ENCODE peak calls at places on chromosomes 1 and 21, in eight cellular contexts. One of them, this sample, is unnamed.

GRCh38 chr1:96473791-96474452 is 247.7 kb upstream of the PTBP2 start:
- DNase-seq in cardiac fibroblast: peak; percentile 74
- DNase-seq in brain microvascular endothelial cell: peak; percentile 47
- DNase-seq in transverse colon: no peak
- DNase-seq in AG09309: no peak
- DNase-seq in astrocyte of the spinal cord: peak; percentile 51
- DNase-seq in right lobe of liver: no peak
- DNase-seq in MM.1S: no peak
- DNase-seq in this sample: peak; percentile 16

GRCh38 chr21:14675774-14676530 is 129.8 kb upstream of the SAMSN1 start:
- DNase-seq in cardiac fibroblast: no peak
- DNase-seq in brain microvascular endothelial cell: no peak
- DNase-seq in transverse colon: no peak
- DNase-seq in AG09309: no peak
- DNase-seq in astrocyte of the spinal cord: no peak
- DNase-seq in right lobe of liver: no peak
- DNase-seq in MM.1S: peak; percentile 91
- DNase-seq in this sample: no peak

GRCh38 chr1:246801241-246802020 is 77.2 kb downstream of the SCCPDH start:
- DNase-seq in cardiac fibroblast: peak; percentile 6
- DNase-seq in brain microvascular endothelial cell: peak; percentile 61
- DNase-seq in transverse colon: no peak
- DNase-seq in AG09309: no peak
- DNase-seq in astrocyte of the spinal cord: peak; percentile 4
- DNase-seq in right lobe of liver: peak; percentile 16
- DNase-seq in MM.1S: no peak
- DNase-seq in this sample: no peak

GRCh38 chr1:206035027-206035426 is 11.3 kb upstream of the CTSE start:
- DNase-seq in cardiac fibroblast: no peak
- DNase-seq in brain microvascular endothelial cell: no peak
- DNase-seq in transverse colon: peak; percentile 64
- DNase-seq in AG09309: no peak
- DNase-seq in astrocyte of the spinal cord: no peak
- DNase-seq in right lobe of liver: no peak
- DNase-seq in MM.1S: peak; percentile 84
- DNase-seq in this sample: no peak

GRCh38 chr1:163928649-163929048 is 606.9 kb downstream of the NUF2 start:
- DNase-seq in cardiac fibroblast: peak; percentile 26
- DNase-seq in brain microvascular endothelial cell: no peak
- DNase-seq in transverse colon: no peak
- DNase-seq in AG09309: no peak
- DNase-seq in astrocyte of the spinal cord: no peak
- DNase-seq in right lobe of liver: no peak
- DNase-seq in MM.1S: no peak
- DNase-seq in this sample: no peak

GRCh38 chr1:156706647-156707008 is 1.2 kb upstream of the CRABP2 start:
- DNase-seq in cardiac fibroblast: no peak
- DNase-seq in brain microvascular endothelial cell: no peak
- DNase-seq in transverse colon: peak; percentile 47
- DNase-seq in AG09309: peak; percentile 46
- DNase-seq in astrocyte of the spinal cord: peak; percentile 40
- DNase-seq in right lobe of liver: no peak
- DNase-seq in MM.1S: no peak
- DNase-seq in this sample: peak; percentile 72

GRCh38 chr1:75732703-75733102 is 8.2 kb downstream of the ACADM start:
- DNase-seq in cardiac fibroblast: no peak
- DNase-seq in brain microvascular endothelial cell: no peak
- DNase-seq in transverse colon: no peak
- DNase-seq in AG09309: no peak
- DNase-seq in astrocyte of the spinal cord: no peak
- DNase-seq in right lobe of liver: no peak
- DNase-seq in MM.1S: no peak
- DNase-seq in this sample: no peak

GRCh38 chr1:17574502-17574901 is 35.0 kb downstream of the ARHGEF10L start:
- DNase-seq in cardiac fibroblast: no peak
- DNase-seq in brain microvascular endothelial cell: no peak
- DNase-seq in transverse colon: no peak
- DNase-seq in AG09309: no peak
- DNase-seq in astrocyte of the spinal cord: no peak
- DNase-seq in right lobe of liver: no peak
- DNase-seq in MM.1S: no peak
- DNase-seq in this sample: no peak

GRCh38 chr1:110682898-110683297 is 8.2 kb upstream of the KCNA3 start:
- DNase-seq in cardiac fibroblast: no peak
- DNase-seq in brain microvascular endothelial cell: no peak
- DNase-seq in transverse colon: no peak
- DNase-seq in AG09309: no peak
- DNase-seq in astrocyte of the spinal cord: no peak
- DNase-seq in right lobe of liver: no peak
- DNase-seq in MM.1S: no peak
- DNase-seq in this sample: no peak

GRCh38 chr1:185008746-185009360 is 34.5 kb upstream of the NIBAN1 start:
- DNase-seq in cardiac fibroblast: no peak
- DNase-seq in brain microvascular endothelial cell: no peak
- DNase-seq in transverse colon: no peak
- DNase-seq in AG09309: no peak
- DNase-seq in astrocyte of the spinal cord: no peak
- DNase-seq in right lobe of liver: no peak
- DNase-seq in MM.1S: no peak
- DNase-seq in this sample: no peak

GRCh38 chr21:35559881-35560280 is 500.4 kb downstream of the SETD4 start:
- DNase-seq in cardiac fibroblast: peak; percentile 72
- DNase-seq in brain microvascular endothelial cell: peak; percentile 51
- DNase-seq in transverse colon: no peak
- DNase-seq in AG09309: no peak
- DNase-seq in astrocyte of the spinal cord: peak; percentile 71
- DNase-seq in right lobe of liver: no peak
- DNase-seq in MM.1S: no peak
- DNase-seq in this sample: no peak

GRCh38 chr1:77405186-77405585 is 123.4 kb downstream of the AK5 start:
- DNase-seq in cardiac fibroblast: no peak
- DNase-seq in brain microvascular endothelial cell: no peak
- DNase-seq in transverse colon: no peak
- DNase-seq in AG09309: no peak
- DNase-seq in astrocyte of the spinal cord: no peak
- DNase-seq in right lobe of liver: no peak
- DNase-seq in MM.1S: no peak
- DNase-seq in this sample: no peak

GRCh38 chr1:169995993-169996392 is 78.5 kb downstream of the KIFAP3 start:
- DNase-seq in cardiac fibroblast: no peak
- DNase-seq in brain microvascular endothelial cell: no peak
- DNase-seq in transverse colon: no peak
- DNase-seq in AG09309: no peak
- DNase-seq in astrocyte of the spinal cord: no peak
- DNase-seq in right lobe of liver: no peak
- DNase-seq in MM.1S: no peak
- DNase-seq in this sample: no peak

GRCh38 chr1:60090662-60091061 is 17.1 kb upstream of the C1orf87 start:
- DNase-seq in cardiac fibroblast: no peak
- DNase-seq in brain microvascular endothelial cell: no peak
- DNase-seq in transverse colon: no peak
- DNase-seq in AG09309: no peak
- DNase-seq in astrocyte of the spinal cord: no peak
- DNase-seq in right lobe of liver: no peak
- DNase-seq in MM.1S: no peak
- DNase-seq in this sample: no peak

DNA sequence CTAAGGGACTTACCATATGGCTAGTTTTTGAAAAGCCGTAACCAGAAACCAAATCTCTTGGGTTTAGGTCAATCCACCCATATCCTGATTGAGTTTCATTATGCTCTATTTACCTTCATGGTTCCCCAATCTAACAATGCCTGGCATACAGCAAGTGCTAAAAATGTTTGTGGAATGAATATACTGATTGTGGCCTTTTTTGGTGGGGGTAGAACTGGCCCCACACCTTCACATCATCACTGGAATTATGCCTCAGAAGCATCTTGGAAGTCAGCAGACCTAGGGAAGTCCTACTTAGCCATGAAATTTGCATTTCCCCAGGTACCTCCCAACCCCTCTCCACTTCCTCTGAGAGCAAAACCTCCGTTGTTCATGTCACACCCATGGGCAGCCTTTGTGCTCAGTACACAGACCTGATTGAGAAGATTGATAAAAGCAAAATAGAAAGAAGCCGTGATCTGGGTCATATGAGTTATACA is 17.8 kb upstream of the SLAMF1 start:
- DNase-seq in cardiac fibroblast: no peak
- DNase-seq in brain microvascular endothelial cell: no peak
- DNase-seq in transverse colon: peak; percentile 33
- DNase-seq in AG09309: no peak
- DNase-seq in astrocyte of the spinal cord: no peak
- DNase-seq in right lobe of liver: no peak
- DNase-seq in MM.1S: peak; percentile 59
- DNase-seq in this sample: no peak
- H3K4me3 ChIP-seq in cardiac fibroblast: no peak overlapping the region
- H3K4me3 ChIP-seq in brain microvascular endothelial cell: no peak overlapping the region
- H3K4me3 ChIP-seq in transverse colon: no peak overlapping the region
- H3K4me3 ChIP-seq in AG09309: no peak overlapping the region
- H3K4me3 ChIP-seq in astrocyte of the spinal cord: no peak overlapping the region
- H3K4me3 ChIP-seq in right lobe of liver: no peak overlapping the region
- H3K4me3 ChIP-seq in MM.1S: no peak overlapping the region
- H3K4me3 ChIP-seq in this sample: no peak overlapping the region

GRCh38 chr1:228408041-228408868 is 1.6 kb upstream of the TRIM11 start:
- DNase-seq in cardiac fibroblast: no peak
- DNase-seq in brain microvascular endothelial cell: no peak
- DNase-seq in transverse colon: no peak
- DNase-seq in AG09309: no peak
- DNase-seq in astrocyte of the spinal cord: no peak
- DNase-seq in right lobe of liver: no peak
- DNase-seq in MM.1S: no peak
- DNase-seq in this sample: no peak
- H3K4me3 ChIP-seq in cardiac fibroblast: peak overlapping the region; percentile 92
- H3K4me3 ChIP-seq in brain microvascular endothelial cell: no peak overlapping the region
- H3K4me3 ChIP-seq in transverse colon: no peak overlapping the region
- H3K4me3 ChIP-seq in AG09309: peak overlapping the region; percentile 64
- H3K4me3 ChIP-seq in astrocyte of the spinal cord: peak overlapping the region; percentile 82
- H3K4me3 ChIP-seq in right lobe of liver: no peak overlapping the region
- H3K4me3 ChIP-seq in MM.1S: no peak overlapping the region
- H3K4me3 ChIP-seq in this sample: peak overlapping the region; percentile 86

GRCh38 chr1:22285545-22286396 is 142.9 kb upstream of the WNT4 start:
- DNase-seq in cardiac fibroblast: no peak
- DNase-seq in brain microvascular endothelial cell: peak; percentile 60
- DNase-seq in transverse colon: no peak
- DNase-seq in AG09309: no peak
- DNase-seq in astrocyte of the spinal cord: peak; percentile 32
- DNase-seq in right lobe of liver: no peak
- DNase-seq in MM.1S: no peak
- DNase-seq in this sample: no peak
- H3K4me3 ChIP-seq in cardiac fibroblast: no peak overlapping the region
- H3K4me3 ChIP-seq in brain microvascular endothelial cell: no peak overlapping the region
- H3K4me3 ChIP-seq in transverse colon: no peak overlapping the region
- H3K4me3 ChIP-seq in AG09309: no peak overlapping the region
- H3K4me3 ChIP-seq in astrocyte of the spinal cord: no peak overlapping the region
- H3K4me3 ChIP-seq in right lobe of liver: no peak overlapping the region
- H3K4me3 ChIP-seq in MM.1S: no peak overlapping the region
- H3K4me3 ChIP-seq in this sample: no peak overlapping the region

GRCh38 chr1:216785211-216785610 is 62.0 kb upstream of the ESRRG start:
- DNase-seq in cardiac fibroblast: no peak
- DNase-seq in brain microvascular endothelial cell: no peak
- DNase-seq in transverse colon: no peak
- DNase-seq in AG09309: no peak
- DNase-seq in astrocyte of the spinal cord: no peak
- DNase-seq in right lobe of liver: no peak
- DNase-seq in MM.1S: no peak
- DNase-seq in this sample: no peak
- H3K4me3 ChIP-seq in cardiac fibroblast: no peak overlapping the region
- H3K4me3 ChIP-seq in brain microvascular endothelial cell: no peak overlapping the region
- H3K4me3 ChIP-seq in transverse colon: no peak overlapping the region
- H3K4me3 ChIP-seq in AG09309: no peak overlapping the region
- H3K4me3 ChIP-seq in astrocyte of the spinal cord: no peak overlapping the region
- H3K4me3 ChIP-seq in right lobe of liver: no peak overlapping the region
- H3K4me3 ChIP-seq in MM.1S: no peak overlapping the region
- H3K4me3 ChIP-seq in this sample: no peak overlapping the region

GRCh38 chr1:47993881-47994625 is 3.1 kb downstream of the TRABD2B start:
- DNase-seq in cardiac fibroblast: no peak
- DNase-seq in brain microvascular endothelial cell: no peak
- DNase-seq in transverse colon: no peak
- DNase-seq in AG09309: no peak
- DNase-seq in astrocyte of the spinal cord: no peak
- DNase-seq in right lobe of liver: no peak
- DNase-seq in MM.1S: no peak
- DNase-seq in this sample: no peak
- H3K4me3 ChIP-seq in cardiac fibroblast: no peak overlapping the region
- H3K4me3 ChIP-seq in brain microvascular endothelial cell: no peak overlapping the region
- H3K4me3 ChIP-seq in transverse colon: no peak overlapping the region
- H3K4me3 ChIP-seq in AG09309: no peak overlapping the region
- H3K4me3 ChIP-seq in astrocyte of the spinal cord: no peak overlapping the region
- H3K4me3 ChIP-seq in right lobe of liver: no peak overlapping the region
- H3K4me3 ChIP-seq in MM.1S: no peak overlapping the region
- H3K4me3 ChIP-seq in this sample: no peak overlapping the region

DNA sequence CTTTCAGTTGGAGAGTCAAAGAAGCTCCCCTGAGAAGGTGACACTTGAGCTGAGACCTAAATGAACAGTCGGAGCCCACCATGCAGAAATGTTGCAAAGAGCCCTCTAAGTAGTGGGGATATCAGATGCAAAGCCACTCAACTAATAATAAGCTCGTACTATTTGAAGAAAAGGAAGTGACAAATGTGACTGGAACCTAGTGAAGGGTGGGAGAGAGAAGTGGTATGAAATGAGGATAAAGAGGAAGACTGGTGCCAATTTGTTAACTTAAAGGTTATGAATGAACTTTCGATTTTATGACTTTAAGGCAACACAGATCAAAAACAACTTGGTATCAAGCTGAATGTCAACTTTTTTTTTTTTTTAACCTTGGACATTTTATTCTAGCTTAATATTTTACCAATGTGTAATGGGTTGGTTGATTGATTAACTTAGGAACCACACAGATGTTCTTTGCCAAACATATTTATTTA is 14.7 kb downstream of the LYPLAL1 start:
- DNase-seq in cardiac fibroblast: no peak
- DNase-seq in brain microvascular endothelial cell: no peak
- DNase-seq in transverse colon: no peak
- DNase-seq in AG09309: no peak
- DNase-seq in astrocyte of the spinal cord: no peak
- DNase-seq in right lobe of liver: no peak
- DNase-seq in MM.1S: no peak
- DNase-seq in this sample: no peak
- H3K4me3 ChIP-seq in cardiac fibroblast: no peak overlapping the region
- H3K4me3 ChIP-seq in brain microvascular endothelial cell: no peak overlapping the region
- H3K4me3 ChIP-seq in transverse colon: no peak overlapping the region
- H3K4me3 ChIP-seq in AG09309: no peak overlapping the region
- H3K4me3 ChIP-seq in astrocyte of the spinal cord: no peak overlapping the region
- H3K4me3 ChIP-seq in right lobe of liver: no peak overlapping the region
- H3K4me3 ChIP-seq in MM.1S: no peak overlapping the region
- H3K4me3 ChIP-seq in this sample: no peak overlapping the region

This sample was measured in HFF-Myc.